ENCODE peak calls at places on chromosome 12, in nine cellular contexts. One of them, this sample, is unnamed.
A peak's percentile ranks its signal among the peaks of the same experiment; 100 is the strongest.

GRCh38 chr12:132689227-132689626 is 1.8 kb downstream of the PXMP2 start:
- DNase-seq in C1 segment of cervical spinal cord: no peak
- DNase-seq in amygdala: no peak
- DNase-seq in stimulated activated CD4-positive, alpha-beta T cell treated with anti-CD3 and anti-CD28 coated beads, Interleukin-15, amount 100 ng/mL, for 1 hour: no peak
- DNase-seq in T-helper 9 cell: no peak
- DNase-seq in HCEC 1CT: no peak
- DNase-seq in naive B cell: no peak
- DNase-seq in activated CD4-positive, alpha-beta T cell treated with anti-CD3 and anti-CD28 coated beads, Interleukin-2, amount 50 U/mL, for 24 hours: no peak
- DNase-seq in A549: no peak
- DNase-seq in this sample: no peak

GRCh38 chr12:68381476-68381875 is 49.3 kb upstream of the MDM1 start:
- DNase-seq in C1 segment of cervical spinal cord: no peak
- DNase-seq in amygdala: no peak
- DNase-seq in stimulated activated CD4-positive, alpha-beta T cell treated with anti-CD3 and anti-CD28 coated beads, Interleukin-15, amount 100 ng/mL, for 1 hour: no peak
- DNase-seq in T-helper 9 cell: no peak
- DNase-seq in HCEC 1CT: no peak
- DNase-seq in naive B cell: no peak
- DNase-seq in activated CD4-positive, alpha-beta T cell treated with anti-CD3 and anti-CD28 coated beads, Interleukin-2, amount 50 U/mL, for 24 hours: no peak
- DNase-seq in A549: no peak
- DNase-seq in this sample: no peak

GRCh38 chr12:87779858-87780498 is 249.2 kb downstream of the C12orf50 start:
- DNase-seq in C1 segment of cervical spinal cord: no peak
- DNase-seq in amygdala: no peak
- DNase-seq in stimulated activated CD4-positive, alpha-beta T cell treated with anti-CD3 and anti-CD28 coated beads, Interleukin-15, amount 100 ng/mL, for 1 hour: no peak
- DNase-seq in T-helper 9 cell: no peak
- DNase-seq in HCEC 1CT: no peak
- DNase-seq in naive B cell: no peak
- DNase-seq in activated CD4-positive, alpha-beta T cell treated with anti-CD3 and anti-CD28 coated beads, Interleukin-2, amount 50 U/mL, for 24 hours: no peak
- DNase-seq in A549: peak; percentile 33
- DNase-seq in this sample: no peak

GRCh38 chr12:10119072-10119471 is 10.9 kb downstream of the CLEC7A start:
- DNase-seq in C1 segment of cervical spinal cord: no peak
- DNase-seq in amygdala: no peak
- DNase-seq in stimulated activated CD4-positive, alpha-beta T cell treated with anti-CD3 and anti-CD28 coated beads, Interleukin-15, amount 100 ng/mL, for 1 hour: no peak
- DNase-seq in T-helper 9 cell: no peak
- DNase-seq in HCEC 1CT: peak; percentile 61
- DNase-seq in naive B cell: no peak
- DNase-seq in activated CD4-positive, alpha-beta T cell treated with anti-CD3 and anti-CD28 coated beads, Interleukin-2, amount 50 U/mL, for 24 hours: no peak
- DNase-seq in A549: peak; percentile 38
- DNase-seq in this sample: no peak

GRCh38 chr12:54407183-54407905 is 11.7 kb downstream of the ITGA5 start:
- DNase-seq in C1 segment of cervical spinal cord: no peak
- DNase-seq in amygdala: no peak
- DNase-seq in stimulated activated CD4-positive, alpha-beta T cell treated with anti-CD3 and anti-CD28 coated beads, Interleukin-15, amount 100 ng/mL, for 1 hour: no peak
- DNase-seq in T-helper 9 cell: no peak
- DNase-seq in HCEC 1CT: no peak
- DNase-seq in naive B cell: no peak
- DNase-seq in activated CD4-positive, alpha-beta T cell treated with anti-CD3 and anti-CD28 coated beads, Interleukin-2, amount 50 U/mL, for 24 hours: no peak
- DNase-seq in A549: no peak
- DNase-seq in this sample: no peak

GRCh38 chr12:6039894-6040601 is 84.4 kb downstream of the VWF start:
- DNase-seq in C1 segment of cervical spinal cord: peak; percentile 36
- DNase-seq in amygdala: no peak
- DNase-seq in stimulated activated CD4-positive, alpha-beta T cell treated with anti-CD3 and anti-CD28 coated beads, Interleukin-15, amount 100 ng/mL, for 1 hour: no peak
- DNase-seq in T-helper 9 cell: peak; percentile 13
- DNase-seq in HCEC 1CT: peak; percentile 62
- DNase-seq in naive B cell: peak; percentile 46
- DNase-seq in activated CD4-positive, alpha-beta T cell treated with anti-CD3 and anti-CD28 coated beads, Interleukin-2, amount 50 U/mL, for 24 hours: peak; percentile 42
- DNase-seq in A549: peak; percentile 79
- DNase-seq in this sample: no peak

GRCh38 chr12:45671254-45671653 is 58.3 kb upstream of the ARID2 start:
- DNase-seq in C1 segment of cervical spinal cord: no peak
- DNase-seq in amygdala: no peak
- DNase-seq in stimulated activated CD4-positive, alpha-beta T cell treated with anti-CD3 and anti-CD28 coated beads, Interleukin-15, amount 100 ng/mL, for 1 hour: no peak
- DNase-seq in T-helper 9 cell: no peak
- DNase-seq in HCEC 1CT: peak; percentile 80
- DNase-seq in naive B cell: no peak
- DNase-seq in activated CD4-positive, alpha-beta T cell treated with anti-CD3 and anti-CD28 coated beads, Interleukin-2, amount 50 U/mL, for 24 hours: no peak
- DNase-seq in A549: no peak
- DNase-seq in this sample: no peak

GRCh38 chr12:96427269-96427729 is 27.1 kb upstream of the CDK17 start:
- DNase-seq in C1 segment of cervical spinal cord: no peak
- DNase-seq in amygdala: no peak
- DNase-seq in stimulated activated CD4-positive, alpha-beta T cell treated with anti-CD3 and anti-CD28 coated beads, Interleukin-15, amount 100 ng/mL, for 1 hour: no peak
- DNase-seq in T-helper 9 cell: no peak
- DNase-seq in HCEC 1CT: peak; percentile 100
- DNase-seq in naive B cell: no peak
- DNase-seq in activated CD4-positive, alpha-beta T cell treated with anti-CD3 and anti-CD28 coated beads, Interleukin-2, amount 50 U/mL, for 24 hours: peak; percentile 17
- DNase-seq in A549: peak; percentile 83
- DNase-seq in this sample: peak; percentile 100

GRCh38 chr12:55068416-55069010 is 48.7 kb downstream of the NEUROD4 start:
- DNase-seq in C1 segment of cervical spinal cord: no peak
- DNase-seq in amygdala: no peak
- DNase-seq in stimulated activated CD4-positive, alpha-beta T cell treated with anti-CD3 and anti-CD28 coated beads, Interleukin-15, amount 100 ng/mL, for 1 hour: no peak
- DNase-seq in T-helper 9 cell: no peak
- DNase-seq in HCEC 1CT: peak; percentile 60
- DNase-seq in naive B cell: peak; percentile 32
- DNase-seq in activated CD4-positive, alpha-beta T cell treated with anti-CD3 and anti-CD28 coated beads, Interleukin-2, amount 50 U/mL, for 24 hours: peak; percentile 38
- DNase-seq in A549: peak; percentile 68
- DNase-seq in this sample: peak; percentile 15

GRCh38 chr12:49478949-49479664 is 59.7 kb upstream of the KCNH3 start:
- DNase-seq in C1 segment of cervical spinal cord: no peak
- DNase-seq in amygdala: no peak
- DNase-seq in stimulated activated CD4-positive, alpha-beta T cell treated with anti-CD3 and anti-CD28 coated beads, Interleukin-15, amount 100 ng/mL, for 1 hour: no peak
- DNase-seq in T-helper 9 cell: no peak
- DNase-seq in HCEC 1CT: no peak
- DNase-seq in naive B cell: no peak
- DNase-seq in activated CD4-positive, alpha-beta T cell treated with anti-CD3 and anti-CD28 coated beads, Interleukin-2, amount 50 U/mL, for 24 hours: no peak
- DNase-seq in A549: no peak
- DNase-seq in this sample: no peak

GRCh38 chr12:50234347-50234746 is 49.0 kb downstream of the LIMA1 start:
- DNase-seq in C1 segment of cervical spinal cord: no peak
- DNase-seq in amygdala: no peak
- DNase-seq in stimulated activated CD4-positive, alpha-beta T cell treated with anti-CD3 and anti-CD28 coated beads, Interleukin-15, amount 100 ng/mL, for 1 hour: no peak
- DNase-seq in T-helper 9 cell: no peak
- DNase-seq in HCEC 1CT: peak; percentile 30
- DNase-seq in naive B cell: no peak
- DNase-seq in activated CD4-positive, alpha-beta T cell treated with anti-CD3 and anti-CD28 coated beads, Interleukin-2, amount 50 U/mL, for 24 hours: no peak
- DNase-seq in A549: peak; percentile 63
- DNase-seq in this sample: no peak

GRCh38 chr12:43151406-43152080 is 400.5 kb downstream of the ADAMTS20 start:
- DNase-seq in C1 segment of cervical spinal cord: no peak
- DNase-seq in amygdala: no peak
- DNase-seq in stimulated activated CD4-positive, alpha-beta T cell treated with anti-CD3 and anti-CD28 coated beads, Interleukin-15, amount 100 ng/mL, for 1 hour: no peak
- DNase-seq in T-helper 9 cell: no peak
- DNase-seq in HCEC 1CT: no peak
- DNase-seq in naive B cell: no peak
- DNase-seq in activated CD4-positive, alpha-beta T cell treated with anti-CD3 and anti-CD28 coated beads, Interleukin-2, amount 50 U/mL, for 24 hours: no peak
- DNase-seq in A549: no peak
- DNase-seq in this sample: no peak